ENCODE peak calls at places on chromosomes 13 and 19, in ten cellular contexts. B is NCI-H774; Q is IMR-90; W is astrocyte of the spinal cord; D is CMK; E is heart left ventricle; N is neural crest cell; S is stimulated activated CD4-positive, alpha-beta T cell treated with anti-CD3 and anti-CD28 coated beads, Interleukin-4, amount 100 ng/mL, for 1 hour; P is AG08396; G is BJ. C is an unnamed sample.

GRCh38 chr13:45615501-45616101 is at the start of gene ERICH6B:
- DNase-seq in B (peak), Q (peak), W (peak), D (no peak), E (no peak), N (peak), S (no peak), P (peak), G (no peak), C (peak)

GRCh38 chr19:39474139-39474620 is 6.5 kb upstream of the TIMM50 start:
- DNase-seq in B (peak), Q (peak), W (peak), D (no peak), E (peak), N (peak), S (peak), P (peak), G (no peak), C (peak)

GRCh38 chr13:23509781-23510543 is 60.2 kb upstream of the TNFRSF19 start:
- DNase-seq in B (no peak), Q (peak), W (peak), D (no peak), E (no peak), N (no peak), S (no peak), P (peak), G (peak), C (peak)

GRCh38 chr19:38917516-38917915 is 5.5 kb upstream of the CCER2 start:
- DNase-seq in B (no peak), Q (no peak), W (no peak), D (no peak), E (no peak), N (no peak), S (no peak), P (no peak), G (no peak), C (no peak)

GRCh38 chr19:13022111-13022858 is 27.0 kb downstream of the NFIX start:
- DNase-seq in B (no peak), Q (peak), W (no peak), D (no peak), E (peak), N (no peak), S (no peak), P (peak), G (no peak), C (no peak)

GRCh38 chr13:76868451-76868850 is 17.8 kb downstream of the KCTD12 start:
- DNase-seq in B (no peak), Q (no peak), W (no peak), D (no peak), E (no peak), N (no peak), S (no peak), P (no peak), G (no peak), C (no peak)

GRCh38 chr13:43657485-43657884 is 129.3 kb downstream of the ENOX1 start:
- DNase-seq in B (no peak), Q (no peak), W (no peak), D (no peak), E (no peak), N (no peak), S (no peak), P (no peak), G (no peak), C (no peak)

GRCh38 chr19:56091066-56091490 is 30.0 kb downstream of the ZNF787 start:
- DNase-seq in B (no peak), Q (peak), W (peak), D (no peak), E (no peak), N (no peak), S (no peak), P (peak), G (no peak), C (peak)

GRCh38 chr19:54478677-54479266 is 5.7 kb upstream of the CDC42EP5 start:
- DNase-seq in B (no peak), Q (peak), W (peak), D (no peak), E (no peak), N (peak), S (no peak), P (peak), G (no peak), C (peak)

C was measured in fibroblast of pulmonary artery.